ENCODE peak calls at places on chromosomes 12 and 14, in eight cellular contexts. B is heart right ventricle; X is adipocyte; Z is CD8-positive, alpha-beta T cell; Y is cardiac muscle cell; O is body of pancreas; U is mammary epithelial cell; W is mesendoderm. K is an unnamed sample. For H3K27me3 and H3K36me3, the result is how much of the 10 kb centered on the place peaks cover.

GRCh38 chr14:79051711-79052094 is 881.5 kb downstream of the NRXN3 start:
- DNase-seq in B (no peak), Y (no peak), Z (no peak), O (no peak), X (no peak), U (no peak), W (no peak), K (no peak)

GRCh38 chr12:118064608-118065007 is 3.6 kb upstream of the WSB2 start:
- DNase-seq in Y (no peak), X (no peak), O (no peak), Z (no peak), B (no peak), U (no peak), W (peak), K (no peak)

GRCh38 chr12:20367731-20368652 is at the start of gene PDE3A:
- DNase-seq in Y (peak), O (peak), U (peak), Z (no peak), W (peak), B (peak), X (peak), K (no peak)

GRCh38 chr12:14773685-14774073 is 29.6 kb downstream of the WBP11 start:
- DNase-seq in Z (no peak), W (no peak), Y (no peak), B (no peak), U (no peak), X (no peak), O (no peak), K (no peak)

GRCh38 chr12:62912644-62913043 is 22.3 kb downstream of the PPM1H start:
- DNase-seq in U (no peak), W (no peak), Y (no peak), O (no peak), B (no peak), X (no peak), Z (no peak), K (no peak)

GRCh38 chr12:84661732-84662326 is 250.8 kb downstream of the SLC6A15 start:
- DNase-seq in X (peak), O (no peak), B (no peak), U (peak), Z (no peak), Y (no peak), W (no peak), K (no peak)

GRCh38 chr14:92475451-92476187 is 38.0 kb upstream of the RIN3 start:
- DNase-seq in O (no peak), U (no peak), X (peak), Z (peak), Y (no peak), W (no peak), B (peak), K (no peak)

GRCh38 chr12:46264057-46264456 is 4.8 kb downstream of the SLC38A1 start:
- DNase-seq in U (peak), B (no peak), X (peak), Z (no peak), O (no peak), W (no peak), Y (no peak), K (no peak)

GRCh38 chr14:20657216-20658211 is 16.0 kb upstream of the OR6S1 start:
- DNase-seq in X (no peak), W (peak), Z (no peak), O (no peak), Y (no peak), B (no peak), U (peak), K (peak)

GRCh38 chr12:107448198-107448597 is 237.4 kb upstream of the PWP1 start:
- DNase-seq in Y (no peak), W (peak), B (no peak), O (no peak), U (no peak), Z (no peak), X (peak), K (no peak)

GRCh38 chr12:69464433-69464832 is 5.8 kb upstream of the FRS2 start:
- DNase-seq in Y (no peak), W (no peak), O (no peak), U (no peak), Z (no peak), X (no peak), B (no peak), K (no peak)

GRCh38 chr14:87896393-87897380 is 96.3 kb downstream of the GALC start:
- DNase-seq in O (no peak), Z (no peak), Y (peak), B (no peak), W (peak), U (peak), X (peak), K (no peak)

GRCh38 chr12:82474798-82475184 is 116.5 kb downstream of the METTL25 start:
- DNase-seq in Z (no peak), B (no peak), W (no peak), Y (no peak), X (peak), U (peak), O (no peak), K (no peak)

GRCh38 chr12:20491290-20491689 is 123.0 kb downstream of the PDE3A start:
- DNase-seq in O (no peak), U (no peak), Y (no peak), B (no peak), W (peak), X (no peak), Z (no peak), K (no peak)

GRCh38 chr12:779745-780734 is 27.7 kb downstream of the WNK1 start:
- DNase-seq in Z (no peak), W (no peak), B (no peak), Y (peak), X (peak), U (peak), O (no peak), K (no peak)

GRCh38 chr14:101035466-101036225 is 132.1 kb upstream of the RTL1 start:
- DNase-seq in W (no peak), B (no peak), U (no peak), Y (no peak), O (no peak), X (no peak), Z (no peak), K (no peak)

GRCh38 chr14:95344536-95344935 is 24.8 kb upstream of the CLMN start:
- DNase-seq in O (no peak), Y (no peak), X (no peak), W (no peak), B (no peak), U (no peak), Z (no peak), K (no peak)

GRCh38 chr12:29427964-29428363 is 47.0 kb upstream of the ERGIC2 start:
- DNase-seq in B (no peak), X (no peak), O (no peak), Y (no peak), Z (no peak), W (peak), U (no peak), K (no peak)

GRCh38 chr12:26195250-26195640 is at the start of gene SSPN:
- DNase-seq in Y (peak), B (peak), X (peak), U (peak), Z (no peak), W (no peak), O (peak), K (no peak)

GRCh38 chr12:119235352-119235751 is 56.6 kb downstream of the HSPB8 start:
- DNase-seq in Z (no peak), B (no peak), Y (peak), O (no peak), U (no peak), X (no peak), W (peak), K (no peak)

GRCh38 chr14:71586131-71586893 is 345.9 kb upstream of the RGS6 start:
- DNase-seq in Z (no peak), B (no peak), O (no peak), X (peak), W (peak), U (peak), Y (peak), K (no peak)

GRCh38 chr12:110921262-110921661 is 883 bp upstream of the MYL2 start:
- DNase-seq in U (peak), W (no peak), Z (no peak), Y (no peak), X (no peak), B (no peak), O (no peak), K (no peak)

DNA sequence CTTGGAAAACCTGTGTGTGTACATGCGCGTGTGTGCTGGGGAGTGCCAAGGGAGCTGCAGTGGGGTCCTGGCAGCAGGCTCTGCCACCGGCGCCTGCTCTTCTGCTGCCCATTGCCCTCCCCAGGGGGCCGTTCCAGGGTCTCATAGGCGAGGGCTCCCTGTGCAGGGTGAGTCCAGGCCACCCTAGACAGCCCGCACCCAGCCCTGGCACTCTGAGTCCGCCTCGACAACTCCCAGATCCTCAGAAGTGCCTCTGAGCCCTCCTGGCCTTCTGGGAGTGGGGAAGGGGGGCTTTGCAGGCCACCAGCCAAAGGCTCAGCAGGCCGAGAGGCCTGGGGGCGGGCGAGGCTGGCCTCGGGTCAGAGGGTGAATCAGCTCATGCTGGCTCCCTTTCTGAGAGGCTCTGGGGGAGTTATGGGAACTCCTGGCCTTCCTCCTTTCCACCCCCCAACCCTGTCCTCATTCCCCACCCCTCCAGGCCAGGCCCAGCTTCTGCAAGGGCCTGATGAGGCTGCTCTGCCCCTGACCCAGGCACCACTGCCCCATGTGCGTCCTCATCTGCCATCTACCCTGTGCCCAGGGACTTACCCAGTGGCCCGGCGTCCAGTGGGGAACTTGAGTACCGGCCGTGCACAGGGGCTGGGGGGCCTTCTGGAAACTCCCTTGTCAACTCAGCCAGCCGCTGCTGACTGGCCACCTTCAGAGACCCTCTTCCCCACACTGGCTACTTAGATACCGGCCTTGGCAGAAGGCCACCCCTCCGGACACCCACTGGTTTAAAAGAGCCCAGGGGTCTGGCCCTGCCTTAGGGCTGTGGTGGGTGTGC is 2.1 kb upstream of the TEDC1 start:
- DNase-seq in W (no peak), Z (no peak), Y (no peak), B (peak), X (no peak), O (no peak), U (no peak), K (no peak)
- H3K27me3 ChIP-seq in W (under half), Z (under half), Y (under half), B (under half), X (under half), O (under half), U (under half), K (under half)

GRCh38 chr12:131759176-131759575 is 48.3 kb downstream of the SFSWAP start:
- DNase-seq in U (no peak), Y (no peak), W (no peak), B (no peak), Z (no peak), O (no peak), X (no peak), K (no peak)
- H3K36me3 ChIP-seq in U (under half), Y (under half), W (under half), B (half or more), Z (under half), O (under half), X (half or more), K (half or more)

GRCh38 chr14:104603623-104604401 is 760 bp downstream of the TMEM179 start:
- DNase-seq in Y (no peak), X (no peak), O (no peak), B (no peak), U (no peak), W (no peak), Z (no peak), K (no peak)
- H3K27me3 ChIP-seq in Y (half or more), X (half or more), O (under half), B (under half), U (under half), W (under half), Z (under half), K (under half)

DNA sequence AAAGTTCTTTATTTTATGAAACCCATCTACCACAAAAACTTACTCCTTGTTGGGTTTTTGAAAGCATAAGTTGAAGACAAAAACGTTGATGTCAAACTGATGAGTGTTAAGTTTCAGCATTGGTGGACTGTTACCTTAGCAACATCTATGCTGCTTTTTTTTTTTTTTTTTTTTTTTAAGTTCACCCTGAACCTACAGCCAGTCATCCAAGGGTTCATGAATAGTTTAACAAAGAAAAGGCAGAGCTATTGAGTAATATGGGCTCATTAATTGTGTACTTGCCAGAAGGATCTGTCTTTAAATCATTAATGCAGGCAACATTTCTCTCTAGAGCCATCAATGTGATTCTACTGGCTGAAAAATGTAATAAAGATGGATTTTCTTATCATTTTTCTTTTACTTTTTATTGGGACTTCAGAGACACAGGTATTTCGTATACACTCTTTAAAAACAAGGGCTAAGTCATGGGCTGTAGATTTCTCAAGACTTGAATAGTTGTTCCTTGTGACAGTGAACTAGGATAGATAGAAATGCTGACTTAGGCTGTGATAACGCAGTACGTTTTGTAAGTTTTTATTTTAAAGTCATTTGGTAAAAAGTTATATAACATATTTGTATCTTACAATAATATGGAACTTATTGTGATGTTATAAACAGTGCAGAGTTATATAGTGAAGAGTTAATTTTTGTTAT is at the start of gene PTPRQ:
- DNase-seq in U (no peak), Y (no peak), Z (no peak), B (no peak), X (peak), O (no peak), W (no peak), K (no peak)
- H3K36me3 ChIP-seq in U (under half), Y (under half), Z (under half), B (under half), X (under half), O (under half), W (under half), K (under half)

DNA sequence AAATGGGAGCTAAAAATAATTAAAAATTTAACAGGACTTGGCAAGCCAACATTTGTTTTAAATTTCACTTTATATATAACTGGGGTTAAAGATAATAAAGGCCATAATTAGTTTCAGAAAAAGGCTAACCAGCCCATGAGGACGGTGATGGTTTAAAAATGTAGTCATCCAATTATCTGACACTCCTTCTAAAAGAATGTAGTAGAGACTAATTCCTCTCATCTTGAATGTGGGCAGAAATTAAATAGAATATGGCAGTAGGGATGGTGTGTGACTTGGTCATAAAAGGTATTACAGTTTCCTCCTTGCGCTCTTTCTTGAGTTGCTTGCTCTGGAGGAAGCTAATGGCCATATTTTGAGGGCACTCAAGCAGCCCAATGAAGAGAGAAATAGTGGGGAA is 49.1 kb upstream of the PTPRB start:
- DNase-seq in U (no peak), Z (no peak), W (no peak), Y (no peak), B (no peak), X (no peak), O (no peak), K (no peak)
- H3K27me3 ChIP-seq in U (under half), Z (under half), W (under half), Y (under half), B (under half), X (under half), O (under half), K (under half)

DNA sequence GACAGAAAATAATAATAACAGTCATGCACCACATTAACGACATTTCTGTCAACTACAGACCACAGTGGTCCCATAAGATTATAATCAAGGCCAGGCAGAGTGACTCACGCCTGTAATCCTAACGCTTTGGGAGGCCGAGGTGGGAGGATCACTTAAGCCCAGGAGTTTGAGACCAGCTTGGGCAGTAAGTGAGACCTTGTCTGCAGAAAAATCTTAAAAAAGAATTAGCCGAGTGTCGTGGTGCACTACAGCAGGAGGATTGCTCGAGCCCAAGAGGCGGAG is 8.6 kb downstream of the NAB2 start:
- DNase-seq in Y (no peak), O (no peak), W (no peak), B (no peak), U (no peak), X (no peak), Z (no peak), K (no peak)
- H3K36me3 ChIP-seq in Y (under half), O (under half), W (under half), B (half or more), U (under half), X (half or more), Z (half or more), K (under half)

GRCh38 chr12:3587402-3588013 is 96.5 kb downstream of the PRMT8 start:
- DNase-seq in W (no peak), O (no peak), B (no peak), X (no peak), Y (no peak), U (no peak), Z (no peak), K (no peak)

GRCh38 chr12:3594966-3595365 is 104.0 kb downstream of the PRMT8 start:
- DNase-seq in W (no peak), U (no peak), Z (no peak), Y (no peak), X (no peak), O (no peak), B (no peak), K (no peak)

GRCh38 chr12:3593906-3594305 is 102.9 kb downstream of the PRMT8 start:
- DNase-seq in B (no peak), Y (no peak), X (no peak), O (no peak), Z (no peak), W (no peak), U (no peak), K (no peak)

GRCh38 chr12:3592856-3593625 is 102.0 kb downstream of the PRMT8 start:
- DNase-seq in U (no peak), O (no peak), X (no peak), Y (no peak), Z (no peak), W (no peak), B (no peak), K (no peak)

DNA sequence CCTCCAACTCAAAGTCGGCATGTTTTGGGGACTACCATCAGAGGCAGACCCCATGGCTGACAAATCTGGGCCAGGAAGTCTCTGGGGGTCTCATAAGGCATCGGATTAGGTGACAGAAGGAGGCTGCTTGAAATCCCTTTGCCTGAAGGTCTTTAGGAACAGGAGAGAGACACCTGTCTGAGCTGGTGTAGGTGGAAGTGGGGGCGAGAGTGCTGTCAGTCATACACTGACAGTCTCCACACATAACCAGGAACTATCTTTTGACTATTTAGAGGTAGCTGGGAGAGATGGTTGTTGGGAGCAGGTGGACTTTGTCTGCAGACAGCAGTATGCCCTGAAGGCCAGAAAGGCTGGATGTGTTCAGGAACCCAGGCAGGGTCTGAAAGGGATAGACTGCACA is 98.7 kb downstream of the PRMT8 start:
- DNase-seq in Y (no peak), B (no peak), U (no peak), O (no peak), Z (no peak), W (no peak), X (no peak), K (no peak)
- H3K27me3 ChIP-seq in Y (under half), B (under half), U (under half), O (under half), Z (under half), W (under half), X (under half), K (under half)

GRCh38 chr12:57205931-57206330 is 10.7 kb upstream of the NXPH4 start:
- DNase-seq in Y (no peak), U (no peak), B (no peak), X (no peak), W (no peak), O (no peak), Z (no peak), K (no peak)

GRCh38 chr12:57209916-57210315 is 6.7 kb upstream of the NXPH4 start:
- DNase-seq in Z (no peak), W (no peak), U (no peak), X (no peak), Y (no peak), B (no peak), O (no peak), K (no peak)

GRCh38 chr12:57210461-57210860 is 6.1 kb upstream of the NXPH4 start:
- DNase-seq in U (no peak), W (no peak), B (no peak), Z (no peak), X (no peak), O (no peak), Y (no peak), K (no peak)

GRCh38 chr12:57208946-57209282 is 7.7 kb upstream of the NXPH4 start:
- DNase-seq in U (no peak), W (no peak), Y (no peak), X (no peak), O (no peak), B (peak), Z (no peak), K (no peak)

GRCh38 chr12:57208116-57208945 is 8.3 kb upstream of the NXPH4 start:
- DNase-seq in B (no peak), U (no peak), O (no peak), Z (no peak), W (no peak), Y (no peak), X (no peak), K (no peak)
- H3K36me3 ChIP-seq in B (under half), U (under half), O (under half), Z (under half), W (under half), Y (under half), X (half or more), K (under half)